ENCODE peak calls at places on chromosomes 13 and 19, in six cellular contexts. Q is activated CD8-positive, alpha-beta T cell treated with anti-CD3 and anti-CD28 coated beads, Interleukin-2, amount 10 ng/mL, durations not matched to agents 7 days and 5 days; P is stimulated activated CD4-positive, alpha-beta T cell treated with anti-CD3 and anti-CD28 coated beads, TNF-alpha, amount 100 ng/mL, for 48 hours; N is fibroblast of the conjunctiva; G is suprapubic skin; O is NCI-H2107. L is an unnamed sample.
A peak's percentile ranks its signal among the peaks of the same experiment; 100 is the strongest.

GRCh38 chr13:76773695-76774094 is 112.5 kb downstream of the KCTD12 start:
- DNase-seq in G (no peak), P (no peak), Q (no peak), N (peak; percentile 29), O (no peak), L (no peak)

GRCh38 chr19:7522923-7523667 is 671 bp downstream of the MCOLN1 start:
- DNase-seq in Q (no peak), G (no peak), P (no peak), N (no peak), O (no peak), L (no peak)

GRCh38 chr13:102399791-102400618 is 1.8 kb downstream of the FGF14 start:
- DNase-seq in G (no peak), O (no peak), P (no peak), N (no peak), Q (peak; percentile 27), L (no peak)

GRCh38 chr19:7874080-7874856 is at the start of gene PRR36:
- DNase-seq in O (peak; percentile 80), N (no peak), Q (no peak), P (no peak), G (no peak), L (no peak)

GRCh38 chr19:3538258-3538929 is 580 bp upstream of the TEKTIP1 start:
- DNase-seq in O (no peak), G (no peak), P (no peak), Q (no peak), N (no peak), L (no peak)

GRCh38 chr19:35509018-35509652 is 4.3 kb downstream of the DMKN start:
- DNase-seq in G (no peak), O (no peak), P (no peak), Q (peak; percentile 60), N (no peak), L (peak; percentile 77)

GRCh38 chr13:113584870-113585671 is 518 bp downstream of the TFDP1 start:
- DNase-seq in P (peak; percentile 16), G (peak; percentile 75), N (no peak), O (no peak), Q (peak; percentile 38), L (no peak)

GRCh38 chr13:43879323-43880181 is at the start of the genes CCDC122 and LACC1:
- DNase-seq in O (peak; percentile 25), G (peak; percentile 91), Q (peak; percentile 73), N (peak; percentile 47), P (peak; percentile 66), L (peak; percentile 80)

GRCh38 chr13:20175406-20175794 is 14.5 kb upstream of the GJA3 start:
- DNase-seq in G (no peak), Q (no peak), O (no peak), P (no peak), N (no peak), L (no peak)

GRCh38 chr13:23551213-23552008 is 18.8 kb upstream of the TNFRSF19 start:
- DNase-seq in N (no peak), Q (no peak), P (no peak), G (no peak), O (no peak), L (no peak)

GRCh38 chr19:695350-695949 is at the start of gene PRSS57:
- DNase-seq in Q (no peak), P (no peak), N (no peak), G (no peak), O (no peak), L (no peak)

L was measured in LoVo.